ENCODE peak calls at places on chromosomes 3 and 15, in seven cellular contexts. I, K, D, W, P, U and G are unnamed samples.

GRCh38 chr15:50137330-50137761 is 18.3 kb upstream of the ATP8B4 start:
- DNase-seq in I (no peak), K (peak; percentile 65), D (no peak), W (no peak), P (no peak), U (no peak), G (peak; percentile 72)

GRCh38 chr3:144643778-144644191 is 672.2 kb downstream of the DIPK2A start:
- DNase-seq in I (no peak), K (no peak), D (no peak), W (no peak), P (peak; percentile 18), U (no peak), G (peak; percentile 11)

GRCh38 chr15:28022181-28022580 is 76.9 kb downstream of the OCA2 start:
- DNase-seq in I (no peak), K (no peak), D (peak; percentile 12), W (no peak), P (no peak), U (no peak), G (no peak)

GRCh38 chr3:69008980-69009379 is 4.5 kb downstream of the EOGT start:
- DNase-seq in I (no peak), K (no peak), D (no peak), W (no peak), P (peak; percentile 29), U (peak; percentile 60), G (no peak)

GRCh38 chr3:123620338-123620737 is 35.5 kb upstream of the HACD2 start:
- DNase-seq in I (no peak), K (no peak), D (no peak), W (no peak), P (no peak), U (no peak), G (no peak)

GRCh38 chr3:113084777-113085176 is 94.0 kb downstream of the GTPBP8 start:
- DNase-seq in I (peak; percentile 43), K (peak; percentile 25), D (no peak), W (peak; percentile 27), P (no peak), U (no peak), G (peak; percentile 79)

GRCh38 chr3:69306239-69307185 is 79.4 kb downstream of the FRMD4B start:
- DNase-seq in I (peak; percentile 68), K (peak; percentile 89), D (peak; percentile 73), W (peak; percentile 78), P (peak; percentile 83), U (peak; percentile 83), G (peak; percentile 63)

GRCh38 chr15:69595009-69595825 is 142.6 kb downstream of the RPLP1 start:
- DNase-seq in I (peak; percentile 68), K (no peak), D (no peak), W (peak; percentile 91), P (no peak), U (no peak), G (no peak)

GRCh38 chr15:29270169-29270955 is 740 bp upstream of the NSMCE3 start:
- DNase-seq in I (no peak), K (peak; percentile 68), D (peak; percentile 21), W (no peak), P (no peak), U (no peak), G (no peak)

GRCh38 chr15:77517579-77517978 is 96.9 kb downstream of the HMG20A start:
- DNase-seq in I (no peak), K (no peak), D (no peak), W (no peak), P (no peak), U (no peak), G (no peak)

GRCh38 chr15:22919171-22919570 is 61.0 kb downstream of the CYFIP1 start:
- DNase-seq in I (no peak), K (no peak), D (no peak), W (no peak), P (no peak), U (no peak), G (no peak)

GRCh38 chr3:188827078-188827477 is 344.7 kb upstream of the TPRG1 start:
- DNase-seq in I (no peak), K (no peak), D (no peak), W (no peak), P (no peak), U (no peak), G (no peak)

GRCh38 chr15:59443341-59444081 is 5.5 kb downstream of the FAM81A start:
- DNase-seq in I (no peak), K (no peak), D (no peak), W (no peak), P (peak; percentile 22), U (peak; percentile 26), G (no peak)

GRCh38 chr3:38117748-38118420 is 19.0 kb downstream of the ACAA1 start:
- DNase-seq in I (peak; percentile 61), K (peak; percentile 57), D (peak; percentile 78), W (peak; percentile 69), P (peak; percentile 58), U (peak; percentile 71), G (no peak)

DNA sequence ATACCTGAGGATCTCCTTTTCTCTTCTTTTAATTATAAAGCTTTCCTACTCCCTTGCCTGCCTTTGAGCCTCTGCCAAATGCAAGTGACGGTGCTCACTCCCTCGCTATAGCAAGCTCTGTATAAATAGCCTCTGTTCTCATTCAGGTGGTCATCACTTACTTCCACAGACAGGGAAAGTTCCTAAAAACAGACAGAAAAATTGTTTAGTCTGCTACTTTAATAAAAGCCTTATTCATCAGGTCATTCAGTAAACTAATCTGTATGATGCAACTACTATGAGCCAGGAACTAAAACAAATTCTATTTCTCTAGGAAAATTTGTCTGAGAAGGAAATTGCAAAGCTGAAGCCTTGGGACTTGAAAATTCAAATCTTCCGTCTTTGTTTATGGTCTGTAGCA is 10.2 kb upstream of the DLG1 start:
- DNase-seq in I (no peak), K (peak; percentile 61), D (no peak), W (no peak), P (no peak), U (no peak), G (no peak)
- H3K4me3 ChIP-seq in I (no peak overlapping the region), K (no peak overlapping the region), D (no peak overlapping the region), W (no peak overlapping the region), P (no peak overlapping the region), U (no peak overlapping the region), G (no peak overlapping the region)

DNA sequence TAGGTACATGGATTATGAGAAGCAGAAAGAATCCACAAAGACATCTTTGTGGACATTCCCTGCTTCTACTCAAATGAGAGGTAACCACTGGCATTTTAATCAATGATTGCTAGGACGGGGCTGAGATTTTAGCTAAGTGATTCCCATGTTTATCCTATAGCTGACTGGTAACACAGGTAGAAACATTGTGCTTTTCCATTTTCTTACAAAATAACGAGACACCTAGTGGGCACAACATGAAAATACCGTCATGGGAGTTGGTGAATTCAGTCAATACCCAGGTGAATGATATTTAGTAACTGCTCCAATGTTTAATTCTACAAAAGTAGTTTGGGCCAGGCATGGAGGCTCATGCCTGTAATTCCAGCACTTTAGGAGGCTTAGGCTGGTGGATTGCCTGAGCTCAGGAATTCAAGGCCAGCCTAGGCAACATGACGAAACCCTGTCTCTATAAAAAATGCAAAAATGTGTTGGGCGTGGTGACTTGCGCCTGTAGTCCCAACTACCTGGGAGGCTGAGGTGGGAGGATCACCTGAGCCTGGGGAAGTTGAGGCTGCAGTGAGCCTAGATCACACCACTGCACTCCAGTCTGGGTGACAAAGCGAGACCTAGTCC is 37.2 kb upstream of the DENND4A start:
- DNase-seq in I (no peak), K (peak; percentile 56), D (no peak), W (no peak), P (peak; percentile 16), U (peak; percentile 62), G (peak; percentile 12)
- TF ChIP-seq CTCF in I (peak; percentile 33), K (peak; percentile 42), D (peak; percentile 25), W (peak; percentile 15), P (peak; percentile 55), U (peak; percentile 53), G (peak; percentile 49)

DNA sequence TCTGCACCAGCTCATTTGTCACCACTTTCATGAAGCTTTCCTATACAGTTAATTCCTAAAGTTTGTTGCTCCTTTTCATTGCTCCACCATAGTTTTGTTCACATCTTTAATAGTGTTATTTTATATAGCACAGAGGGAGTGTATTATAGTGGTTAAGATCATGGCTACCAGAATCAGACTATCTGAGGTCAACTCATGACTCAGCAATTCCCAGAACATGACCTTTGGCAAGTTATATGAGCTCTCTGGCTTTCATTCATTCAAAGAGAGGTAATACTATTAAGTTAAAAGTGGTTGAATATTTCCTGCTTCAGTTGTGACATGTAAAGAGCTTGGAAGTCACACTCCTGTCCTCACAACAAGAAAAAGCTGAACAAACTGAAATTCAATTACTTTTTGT is 1073.5 kb downstream of the NAALADL2 start:
- DNase-seq in I (no peak), K (no peak), D (no peak), W (no peak), P (no peak), U (no peak), G (peak; percentile 3)
- H3K4me3 ChIP-seq in I (no peak overlapping the region), K (no peak overlapping the region), D (no peak overlapping the region), W (no peak overlapping the region), P (no peak overlapping the region), U (no peak overlapping the region), G (no peak overlapping the region)

GRCh38 chr3:140276698-140277097 is 341.7 kb downstream of the CLSTN2 start:
- DNase-seq in I (no peak), K (peak; percentile 42), D (no peak), W (no peak), P (peak; percentile 60), U (peak; percentile 71), G (no peak)
- TF ChIP-seq CTCF in I (peak; percentile 16), K (peak; percentile 47), D (no peak), W (no peak), P (peak; percentile 56), U (peak; percentile 79), G (peak; percentile 50)

GRCh38 chr3:172260381-172260780 is 187.9 kb downstream of the GHSR start:
- DNase-seq in I (no peak), K (peak; percentile 50), D (no peak), W (no peak), P (no peak), U (no peak), G (no peak)
- H3K4me3 ChIP-seq in I (no peak overlapping the region), K (no peak overlapping the region), D (no peak overlapping the region), W (no peak overlapping the region), P (no peak overlapping the region), U (no peak overlapping the region), G (no peak overlapping the region)

GRCh38 chr3:10285742-10286524 is 6.8 kb downstream of the GHRL start:
- DNase-seq in I (no peak), K (peak; percentile 10), D (no peak), W (no peak), P (no peak), U (no peak), G (no peak)

GRCh38 chr3:10287936-10288574 is 4.7 kb downstream of the GHRL start:
- DNase-seq in I (no peak), K (no peak), D (no peak), W (no peak), P (no peak), U (no peak), G (no peak)

GRCh38 chr3:10285307-10285706 is 7.4 kb downstream of the GHRL start:
- DNase-seq in I (no peak), K (no peak), D (no peak), W (no peak), P (no peak), U (no peak), G (no peak)

GRCh38 chr3:10288575-10288960 is 4.2 kb downstream of the GHRL start:
- DNase-seq in I (no peak), K (no peak), D (no peak), W (no peak), P (no peak), U (no peak), G (no peak)

GRCh38 chr3:10286596-10287295 is 6.0 kb downstream of the GHRL start:
- DNase-seq in I (no peak), K (peak; percentile 61), D (no peak), W (no peak), P (peak; percentile 53), U (peak; percentile 56), G (peak; percentile 90)
- TF ChIP-seq CTCF in I (no peak), K (peak; percentile 37), D (no peak), W (no peak), P (no peak), U (no peak), G (peak; percentile 60)